ENCODE peak calls at places on chromosomes 6 and 20, in seven cellular contexts. F is OCI-M1; I is glutamatergic neuron; W is stimulated activated CD4-positive, alpha-beta T cell treated with anti-CD3 and anti-CD28 coated beads, Interleukin-15, amount 100 ng/mL, for 1 hour; C is CD8-positive, alpha-beta memory T cell; X is SHP77; M is anterior cingulate cortex. B is an unnamed sample.

GRCh38 chr20:38201356-38201755 is 36.3 kb upstream of the TGM2 start:
- DNase-seq in F (no peak), I (no peak), W (no peak), C (no peak), X (no peak), M (no peak), B (no peak)

GRCh38 chr6:122733259-122733658 is 46.3 kb upstream of the FABP7 start:
- DNase-seq in F (no peak), I (no peak), W (no peak), C (no peak), X (no peak), M (no peak), B (no peak)

GRCh38 chr20:152131-152530 is 5.1 kb upstream of the DEFB127 start:
- DNase-seq in F (no peak), I (no peak), W (no peak), C (no peak), X (no peak), M (no peak), B (no peak)

GRCh38 chr6:17167327-17167979 is 65.6 kb downstream of the STMND1 start:
- DNase-seq in F (peak), I (peak), W (no peak), C (no peak), X (peak), M (no peak), B (no peak)

GRCh38 chr20:35660122-35660937 is 4.4 kb downstream of the CPNE1 start:
- DNase-seq in F (no peak), I (no peak), W (peak), C (no peak), X (no peak), M (no peak), B (no peak)

GRCh38 chr6:36461646-36462045 is 18.8 kb downstream of the KCTD20 start:
- DNase-seq in F (peak), I (no peak), W (no peak), C (no peak), X (no peak), M (no peak), B (no peak)

GRCh38 chr20:21315138-21315537 is 12.0 kb downstream of the XRN2 start:
- DNase-seq in F (peak), I (no peak), W (no peak), C (no peak), X (no peak), M (no peak), B (no peak)

GRCh38 chr6:163370807-163371206 is 43.7 kb upstream of the QKI start:
- DNase-seq in F (no peak), I (no peak), W (no peak), C (no peak), X (no peak), M (no peak), B (no peak)

GRCh38 chr6:32177788-32178546 is at the start of gene RNF5:
- DNase-seq in F (peak), I (peak), W (peak), C (peak), X (peak), M (peak), B (peak)

GRCh38 chr6:26128013-26128771 is 41.0 kb downstream of the HFE start:
- DNase-seq in F (no peak), I (no peak), W (no peak), C (no peak), X (no peak), M (no peak), B (no peak)

GRCh38 chr6:15090145-15090579 is 155.7 kb upstream of the JARID2 start:
- DNase-seq in F (peak), I (no peak), W (no peak), C (no peak), X (no peak), M (no peak), B (no peak)

GRCh38 chr20:38165089-38165965 is at the start of gene TGM2:
- DNase-seq in F (peak), I (peak), W (peak), C (peak), X (peak), M (no peak), B (no peak)

GRCh38 chr6:32845381-32845884 is 1.6 kb upstream of the PSMB8 start:
- DNase-seq in F (peak), I (no peak), W (peak), C (no peak), X (no peak), M (no peak), B (no peak)

GRCh38 chr6:113018351-113019151 is 671.4 kb downstream of the RFPL4B start:
- DNase-seq in F (peak), I (no peak), W (no peak), C (no peak), X (no peak), M (peak), B (peak)

GRCh38 chr20:32116079-32116521 is 6.6 kb downstream of the TM9SF4 start:
- DNase-seq in F (no peak), I (no peak), W (no peak), C (no peak), X (no peak), M (no peak), B (no peak)

GRCh38 chr20:50099565-50099991 is 13.4 kb downstream of the UBE2V1 start:
- DNase-seq in F (no peak), I (no peak), W (no peak), C (no peak), X (no peak), M (no peak), B (no peak)

GRCh38 chr6:127352519-127352918 is 9.1 kb upstream of the ECHDC1 start:
- DNase-seq in F (peak), I (no peak), W (no peak), C (no peak), X (no peak), M (no peak), B (no peak)

GRCh38 chr6:7075341-7075740 is 32.4 kb upstream of the RREB1 start:
- DNase-seq in F (no peak), I (no peak), W (no peak), C (no peak), X (no peak), M (no peak), B (no peak)

GRCh38 chr20:1874534-1875168 is 20.6 kb upstream of the SIRPA start:
- DNase-seq in F (no peak), I (no peak), W (no peak), C (no peak), X (no peak), M (no peak), B (no peak)

GRCh38 chr6:158640519-158640918 is 4.0 kb downstream of the DYNLT1 start:
- DNase-seq in F (no peak), I (no peak), W (no peak), C (no peak), X (no peak), M (no peak), B (no peak)

GRCh38 chr6:118889163-118889562 is 4.8 kb upstream of the ASF1A start:
- DNase-seq in F (no peak), I (no peak), W (no peak), C (no peak), X (no peak), M (no peak), B (peak)

GRCh38 chr20:59802471-59803221 is 130.8 kb downstream of the SYCP2 start:
- DNase-seq in F (no peak), I (no peak), W (no peak), C (no peak), X (no peak), M (peak), B (no peak)

GRCh38 chr6:113356139-113356538 is 501.0 kb upstream of the MARCKS start:
- DNase-seq in F (no peak), I (no peak), W (no peak), C (no peak), X (no peak), M (no peak), B (no peak)

GRCh38 chr20:32480361-32481199 is 104.6 kb downstream of the NOL4L start:
- DNase-seq in F (no peak), I (no peak), W (no peak), C (no peak), X (no peak), M (no peak), B (no peak)

GRCh38 chr6:127496471-127496870 is 22.7 kb downstream of the MTCL3 start:
- DNase-seq in F (no peak), I (no peak), W (no peak), C (no peak), X (no peak), M (no peak), B (no peak)

GRCh38 chr6:55578537-55579363 is at the start of gene HMGCLL1:
- DNase-seq in F (no peak), I (peak), W (no peak), C (no peak), X (peak), M (peak), B (peak)

GRCh38 chr6:32685603-32686002 is 19.1 kb upstream of the HLA-DQB1 start:
- DNase-seq in F (peak), I (no peak), W (no peak), C (no peak), X (no peak), M (no peak), B (no peak)

GRCh38 chr20:41369673-41370072 is 3.1 kb upstream of the EMILIN3 start:
- DNase-seq in F (no peak), I (no peak), W (no peak), C (no peak), X (no peak), M (no peak), B (no peak)

GRCh38 chr6:79134699-79135474 is 56.8 kb upstream of the PHIP start:
- DNase-seq in F (no peak), I (no peak), W (no peak), C (no peak), X (peak), M (no peak), B (no peak)

GRCh38 chr6:14917101-14917500 is 328.8 kb upstream of the JARID2 start:
- DNase-seq in F (no peak), I (no peak), W (no peak), C (no peak), X (no peak), M (no peak), B (no peak)

GRCh38 chr6:44110005-44110681 is 17.1 kb downstream of the MRPL14 start:
- DNase-seq in F (no peak), I (no peak), W (no peak), C (no peak), X (no peak), M (no peak), B (no peak)

GRCh38 chr6:133241901-133242760 is 974 bp downstream of the EYA4 start:
- DNase-seq in F (no peak), I (peak), W (no peak), C (no peak), X (no peak), M (no peak), B (no peak)